ENCODE peak calls at places on chromosome 11, in four cellular contexts. Y is OCI-LY7, R is dorsolateral prefrontal cortex, E is IMR-90. T is an unnamed sample.

GRCh38 chr11:126336646-126337045 is 18.8 kb upstream of the ST3GAL4 start:
- DNase-seq in Y (no peak), R (peak; percentile 26), E (no peak), T (no peak)

GRCh38 chr11:8230178-8230859 is 33.4 kb downstream of the LMO1 start:
- DNase-seq in Y (no peak), R (peak; percentile 27), E (no peak), T (no peak)

GRCh38 chr11:86740628-86741488 is 59.5 kb upstream of the PRSS23 start:
- DNase-seq in Y (no peak), R (no peak), E (peak; percentile 98), T (peak; percentile 31)

GRCh38 chr11:16863382-16863781 is 124.9 kb downstream of the C11orf58 start:
- DNase-seq in Y (no peak), R (no peak), E (no peak), T (no peak)

GRCh38 chr11:116825434-116825833 is 2.3 kb upstream of the APOA4 start:
- DNase-seq in Y (no peak), R (no peak), E (no peak), T (no peak)

GRCh38 chr11:75344761-75345454 is 6.6 kb downstream of the ARRB1 start:
- DNase-seq in Y (no peak), R (no peak), E (peak; percentile 74), T (peak; percentile 62)

GRCh38 chr11:93291146-93291545 is 39.4 kb upstream of the DEUP1 start:
- DNase-seq in Y (no peak), R (no peak), E (no peak), T (no peak)

GRCh38 chr11:23840872-23841271 is 656.0 kb upstream of the LUZP2 start:
- DNase-seq in Y (no peak), R (no peak), E (no peak), T (no peak)

GRCh38 chr11:62832346-62833234 is at the start of gene TEX54:
- DNase-seq in Y (no peak), R (peak; percentile 55), E (peak; percentile 22), T (peak; percentile 42)

GRCh38 chr11:122862091-122862490 is 20.5 kb upstream of the JHY start:
- DNase-seq in Y (no peak), R (no peak), E (no peak), T (no peak)

GRCh38 chr11:16776716-16777115 is 38.3 kb downstream of the C11orf58 start:
- DNase-seq in Y (no peak), R (no peak), E (peak; percentile 25), T (no peak)

GRCh38 chr11:13289081-13289480 is 11.5 kb downstream of the BMAL1 start:
- DNase-seq in Y (no peak), R (no peak), E (peak; percentile 43), T (no peak)

GRCh38 chr11:48012051-48012391 is 31.7 kb downstream of the PTPRJ start:
- DNase-seq in Y (no peak), R (no peak), E (no peak), T (no peak)

GRCh38 chr11:2121227-2122130 is 17.7 kb downstream of the IGF2 start:
- DNase-seq in Y (no peak), R (no peak), E (no peak), T (no peak)

GRCh38 chr11:60880635-60881282 is 13.4 kb downstream of the ZP1 start:
- DNase-seq in Y (no peak), R (no peak), E (no peak), T (no peak)

GRCh38 chr11:92740251-92740650 is 229.2 kb upstream of the MTNR1B start:
- DNase-seq in Y (no peak), R (no peak), E (no peak), T (no peak)

GRCh38 chr11:63598556-63598955 is 15.7 kb downstream of the PLAAT3 start:
- DNase-seq in Y (no peak), R (no peak), E (no peak), T (no peak)

GRCh38 chr11:46438211-46438610 is 46.6 kb upstream of the CHRM4 start:
- DNase-seq in Y (no peak), R (no peak), E (no peak), T (no peak)

GRCh38 chr11:117696489-117696888 is 100.5 kb downstream of the DSCAML1 start:
- DNase-seq in Y (no peak), R (no peak), E (no peak), T (no peak)

GRCh38 chr11:33323421-33323820 is 66.2 kb downstream of the HIPK3 start:
- DNase-seq in Y (no peak), R (no peak), E (no peak), T (no peak)

GRCh38 chr11:112784323-112785073 is 176.7 kb upstream of the NCAM1 start:
- DNase-seq in Y (no peak), R (peak; percentile 73), E (no peak), T (no peak)
- H3K4me3 ChIP-seq in Y (no peak overlapping the region), R (peak overlapping the region; percentile 30), E (no peak overlapping the region), T (no peak overlapping the region)

GRCh38 chr11:31233425-31233824 is 136.1 kb downstream of the DCDC1 start:
- DNase-seq in Y (no peak), R (no peak), E (no peak), T (no peak)

GRCh38 chr11:31240340-31240904 is 129.1 kb downstream of the DCDC1 start:
- DNase-seq in Y (peak; percentile 39), R (no peak), E (peak; percentile 33), T (no peak)

GRCh38 chr11:31237819-31238771 is 131.4 kb downstream of the DCDC1 start:
- DNase-seq in Y (no peak), R (no peak), E (no peak), T (no peak)

GRCh38 chr11:31236052-31236652 is 133.4 kb downstream of the DCDC1 start:
- DNase-seq in Y (peak; percentile 8), R (no peak), E (no peak), T (no peak)
- TF ChIP-seq CTCF in Y (peak; percentile 73), R (peak; percentile 14), E (peak; percentile 34), T (no peak)

GRCh38 chr11:10568486-10568941 is at the start of gene LYVE1:
- DNase-seq in Y (no peak), R (no peak), E (no peak), T (no peak)
- H3K27ac ChIP-seq in Y (no peak within 1 kb of the TSS), R (no peak within 1 kb of the TSS), E (no peak within 1 kb of the TSS), T (no peak within 1 kb of the TSS)

GRCh38 chr11:110130642-110131238 is 37.5 kb downstream of the ZC3H12C start:
- DNase-seq in Y (no peak), R (no peak), E (peak; percentile 67), T (peak; percentile 27)

GRCh38 chr11:110131386-110132123 is 38.4 kb downstream of the ZC3H12C start:
- DNase-seq in Y (no peak), R (no peak), E (no peak), T (no peak)

GRCh38 chr11:110125632-110126031 is 32.4 kb downstream of the ZC3H12C start:
- DNase-seq in Y (no peak), R (no peak), E (peak; percentile 60), T (no peak)

GRCh38 chr11:110126936-110127335 is 33.7 kb downstream of the ZC3H12C start:
- DNase-seq in Y (no peak), R (no peak), E (no peak), T (no peak)

GRCh38 chr11:110128161-110128560 is 35.0 kb downstream of the ZC3H12C start:
- DNase-seq in Y (no peak), R (no peak), E (peak; percentile 42), T (no peak)
- H3K4me3 ChIP-seq in Y (no peak overlapping the region), R (no peak overlapping the region), E (no peak overlapping the region), T (no peak overlapping the region)

GRCh38 chr11:69951821-69952590 is 126.1 kb upstream of the ANO1 start:
- DNase-seq in Y (no peak), R (no peak), E (no peak), T (no peak)

GRCh38 chr11:69950621-69951020 is 127.5 kb upstream of the ANO1 start:
- DNase-seq in Y (no peak), R (no peak), E (no peak), T (no peak)

GRCh38 chr11:69948256-69949141 is 129.3 kb upstream of the FGF3 start:
- DNase-seq in Y (no peak), R (no peak), E (peak; percentile 57), T (peak; percentile 61)

GRCh38 chr11:69949327-69949726 is 128.8 kb upstream of the ANO1 start:
- DNase-seq in Y (no peak), R (no peak), E (peak; percentile 95), T (no peak)

DNA sequence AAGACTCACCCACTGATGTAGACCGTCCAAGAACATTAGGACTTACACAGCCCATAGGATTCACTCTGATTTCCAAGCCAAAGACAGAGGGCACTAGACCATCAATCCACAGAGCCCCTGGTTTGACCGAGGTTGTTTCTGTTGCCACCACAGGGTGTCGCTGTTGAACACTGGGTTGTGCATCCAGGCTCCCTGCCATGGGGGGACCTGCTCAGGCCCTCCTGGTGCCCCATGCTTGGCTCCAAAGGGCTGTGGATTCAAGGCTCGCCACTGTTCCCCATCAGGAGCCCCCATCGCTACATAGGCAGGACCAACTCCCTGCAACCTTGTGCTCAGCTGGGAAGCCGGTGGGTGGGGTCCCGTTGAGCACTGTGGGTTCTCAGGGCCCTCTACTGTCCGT is 128.0 kb upstream of the ANO1 start:
- DNase-seq in Y (peak; percentile 42), R (no peak), E (peak; percentile 31), T (peak; percentile 50)
- TF ChIP-seq CTCF in Y (peak; percentile 78), R (no peak), E (peak; percentile 55), T (no peak)

GRCh38 chr11:27205269-27205668 is 157.7 kb downstream of the CCDC34 start:
- DNase-seq in Y (no peak), R (no peak), E (no peak), T (peak; percentile 28)
- H3K27ac ChIP-seq in Y (no peak overlapping the region), R (no peak overlapping the region), E (no peak overlapping the region), T (peak overlapping the region; percentile 44)

DNA sequence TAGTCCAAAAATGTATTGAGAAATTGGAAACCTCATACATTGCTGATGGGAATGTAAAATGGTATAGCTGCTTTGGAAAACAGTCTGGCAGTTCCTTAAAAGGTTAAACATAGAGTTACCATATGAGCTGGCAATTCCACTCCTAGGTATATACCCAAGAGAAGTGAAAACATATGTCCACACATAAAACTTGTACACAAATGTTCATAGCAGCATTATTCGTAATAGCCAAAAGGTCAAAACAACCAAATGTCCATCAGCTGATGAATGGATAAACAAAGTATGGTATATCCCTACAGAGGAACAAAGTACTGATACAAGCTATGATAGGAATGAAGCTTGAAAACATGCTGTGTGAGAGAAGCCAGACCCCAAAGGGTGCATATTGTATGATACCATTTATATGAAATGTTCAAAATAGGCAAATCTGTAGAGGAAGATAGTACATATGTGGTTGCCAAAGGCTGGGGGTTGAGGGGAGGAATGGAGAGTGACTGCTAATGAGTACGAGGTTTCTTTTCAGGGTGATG is 85.7 kb downstream of the ZBTB16 start:
- DNase-seq in Y (no peak), R (no peak), E (no peak), T (no peak)
- H3K4me3 ChIP-seq in Y (no peak overlapping the region), R (no peak overlapping the region), E (no peak overlapping the region), T (no peak overlapping the region)

DNA sequence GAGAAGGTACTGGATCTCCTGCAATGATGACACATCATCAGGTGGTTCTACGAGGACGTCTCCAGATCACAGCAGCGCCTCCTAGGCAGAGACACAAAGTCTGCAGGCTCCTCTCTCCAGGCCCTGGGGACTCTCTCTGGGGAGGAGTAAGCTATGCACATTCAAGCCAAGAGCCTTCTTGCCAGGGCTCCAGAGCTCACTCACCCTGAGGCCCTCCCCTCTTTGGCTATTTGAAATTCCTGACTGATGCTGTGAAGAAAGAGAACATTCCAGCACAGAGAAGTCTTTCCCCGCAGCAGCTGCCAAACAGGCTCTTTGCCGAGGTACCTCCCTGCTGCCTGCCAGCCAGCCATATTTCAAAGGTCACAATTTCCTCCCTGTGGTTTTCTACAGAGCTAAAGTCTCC is 204.9 kb downstream of the CSNK2A3 start:
- DNase-seq in Y (no peak), R (no peak), E (peak; percentile 74), T (no peak)
- TF ChIP-seq CTCF in Y (peak; percentile 29), R (no peak), E (peak; percentile 35), T (no peak)

T was measured in colonic mucosa.